ENCODE peak calls at places on chromosomes 7 and 10, in nine cellular contexts. V is adrenal gland; Z is breast epithelium; T is heart left ventricle; H is esophagus muscularis mucosa; L is cardiac muscle cell; O is PC-3; U is effector memory CD4-positive, alpha-beta T cell; X is hepatocyte. Q is an unnamed sample. For H3K27me3, the result is how much of the 10 kb centered on the place peaks cover.

GRCh38 chr10:23439452-23439919 is 611 bp downstream of the OTUD1 start:
- DNase-seq in V (no peak), Z (no peak), T (no peak), H (no peak), L (peak), O (no peak), U (no peak), X (no peak), Q (no peak)

GRCh38 chr10:117391436-117392205 is 16.4 kb upstream of the PDZD8 start:
- DNase-seq in V (no peak), Z (peak), T (no peak), H (no peak), L (peak), O (no peak), U (no peak), X (peak), Q (peak)

GRCh38 chr7:70602135-70602534 is 529.8 kb upstream of the GALNT17 start:
- DNase-seq in V (no peak), Z (no peak), T (no peak), H (no peak), L (no peak), O (no peak), U (no peak), X (no peak), Q (no peak)

GRCh38 chr7:46559194-46559576 is 638.1 kb upstream of the IGFBP3 start:
- DNase-seq in V (no peak), Z (no peak), T (no peak), H (no peak), L (peak), O (peak), U (no peak), X (no peak), Q (no peak)

GRCh38 chr10:63885159-63885558 is 364.0 kb downstream of the REEP3 start:
- DNase-seq in V (no peak), Z (no peak), T (no peak), H (no peak), L (no peak), O (no peak), U (no peak), X (no peak), Q (no peak)

GRCh38 chr10:3043512-3044368 is 23.6 kb upstream of the PFKP start:
- DNase-seq in V (peak), Z (no peak), T (peak), H (no peak), L (peak), O (peak), U (no peak), X (peak), Q (peak)

GRCh38 chr10:2620827-2621521 is 446.4 kb upstream of the PFKP start:
- DNase-seq in V (no peak), Z (no peak), T (no peak), H (no peak), L (no peak), O (no peak), U (no peak), X (no peak), Q (no peak)

GRCh38 chr7:92697414-92697813 is 107.2 kb upstream of the FAM133B start:
- DNase-seq in V (no peak), Z (no peak), T (no peak), H (no peak), L (no peak), O (no peak), U (no peak), X (no peak), Q (no peak)

GRCh38 chr7:43211276-43211675 is 98.8 kb downstream of the HECW1 start:
- DNase-seq in V (no peak), Z (no peak), T (no peak), H (peak), L (no peak), O (peak), U (no peak), X (no peak), Q (no peak)

GRCh38 chr10:71486465-71487114 is 89.9 kb downstream of the CDH23 start:
- DNase-seq in V (peak), Z (no peak), T (peak), H (no peak), L (peak), O (peak), U (no peak), X (peak), Q (no peak)

GRCh38 chr10:131748831-131749766 is 151.7 kb upstream of the PPP2R2D start:
- DNase-seq in V (no peak), Z (no peak), T (no peak), H (no peak), L (no peak), O (no peak), U (no peak), X (peak), Q (no peak)
- H3K27me3 ChIP-seq in V (under half), Z (under half), T (under half), H (under half), L (under half), O (under half), U (under half), X (under half), Q (under half)

DNA sequence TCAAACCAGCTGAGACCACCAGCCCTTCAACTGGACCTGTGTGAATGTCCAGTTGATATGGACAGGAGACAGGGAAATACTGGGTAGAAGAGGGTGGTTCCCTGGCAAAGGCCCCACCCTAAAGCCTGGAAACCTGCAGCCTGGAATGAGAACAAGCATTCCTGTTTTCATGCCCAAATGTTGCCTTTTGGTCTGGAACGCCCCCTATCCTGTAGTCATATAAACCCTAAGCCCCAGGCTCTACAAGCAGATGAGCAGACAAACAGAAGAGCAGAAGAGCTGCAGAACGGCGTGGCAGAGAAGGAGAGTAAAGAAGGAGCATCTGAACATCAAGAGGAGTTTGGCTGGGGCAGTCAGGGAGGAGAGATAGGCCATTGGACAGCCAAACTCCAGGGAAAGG is 38.4 kb downstream of the SYPL1 start:
- DNase-seq in V (no peak), Z (no peak), T (no peak), H (no peak), L (no peak), O (no peak), U (no peak), X (no peak), Q (no peak)
- H3K27me3 ChIP-seq in V (under half), Z (under half), T (under half), H (under half), L (under half), O (under half), U (under half), X (under half), Q (under half)

DNA sequence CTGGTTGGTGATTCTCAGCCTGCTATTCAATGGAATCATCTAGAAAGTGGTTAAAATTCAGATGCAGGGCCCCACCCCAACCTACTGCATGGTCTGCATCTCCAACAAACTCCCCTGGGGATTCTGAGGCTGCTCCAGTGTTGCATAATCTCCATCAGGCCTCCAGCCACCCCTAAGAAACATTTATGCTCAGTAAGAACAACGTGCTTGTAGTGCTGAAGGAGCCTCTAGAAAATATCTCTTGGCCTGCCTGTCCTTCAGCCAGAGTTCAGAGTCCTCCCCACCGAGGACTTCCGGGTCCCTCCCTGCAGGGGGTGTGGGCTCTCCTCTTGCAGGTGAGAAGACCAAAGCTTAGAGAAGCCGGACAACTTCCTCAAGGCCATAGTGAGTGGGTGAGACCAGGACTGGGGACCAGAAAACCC is 159.8 kb downstream of the SH3PXD2A start:
- DNase-seq in V (no peak), Z (no peak), T (no peak), H (no peak), L (peak), O (no peak), U (no peak), X (no peak), Q (peak)
- H3K27me3 ChIP-seq in V (under half), Z (under half), T (under half), H (under half), L (under half), O (under half), U (under half), X (under half), Q (under half)

DNA sequence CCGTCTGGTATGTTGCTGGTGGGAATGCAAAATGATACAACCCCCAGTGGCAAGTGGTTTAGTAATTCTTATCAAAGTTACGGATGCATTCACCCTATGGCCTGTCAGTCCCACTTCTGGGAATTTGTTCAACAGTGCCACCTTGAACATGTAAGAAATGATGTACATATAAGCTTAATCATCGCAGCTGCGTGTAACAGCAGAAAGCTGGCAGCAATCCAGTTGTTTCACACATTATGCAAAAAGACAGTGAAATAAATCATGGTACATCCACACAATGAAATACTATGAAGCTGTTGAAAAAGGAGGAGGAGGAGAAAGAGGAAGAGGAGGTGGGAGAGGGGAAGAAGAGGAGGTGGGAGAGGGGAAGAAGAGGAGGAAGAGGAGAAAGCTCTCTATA is 76.2 kb upstream of the MYL10 start:
- DNase-seq in V (no peak), Z (no peak), T (no peak), H (no peak), L (peak), O (peak), U (no peak), X (no peak), Q (no peak)
- H3K27me3 ChIP-seq in V (under half), Z (under half), T (under half), H (under half), L (under half), O (under half), U (under half), X (under half), Q (under half)

DNA sequence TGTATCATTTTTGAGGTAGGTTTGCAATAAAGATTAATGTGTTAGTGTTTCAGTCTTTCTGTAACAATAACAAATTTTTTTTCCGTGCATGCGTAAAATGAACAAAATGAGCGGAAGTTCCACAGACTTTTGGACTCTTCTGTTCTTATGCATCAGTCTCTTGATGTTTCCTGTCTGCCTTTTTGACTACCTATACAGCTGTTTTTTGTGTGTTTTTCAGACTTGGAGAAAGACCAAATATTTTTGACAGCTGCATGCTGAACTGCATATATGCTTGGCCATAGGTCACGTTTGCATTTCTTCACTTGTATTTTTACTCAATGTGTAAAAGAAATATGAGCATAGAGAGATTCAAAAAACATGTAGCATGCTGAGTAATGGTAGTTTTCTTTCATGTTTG is 119.3 kb downstream of the BBS9 start:
- DNase-seq in V (no peak), Z (no peak), T (no peak), H (no peak), L (peak), O (no peak), U (no peak), X (no peak), Q (no peak)
- H3K27me3 ChIP-seq in V (under half), Z (under half), T (under half), H (under half), L (under half), O (under half), U (under half), X (under half), Q (under half)

GRCh38 chr7:155144371-155144770 is 74.2 kb downstream of the HTR5A start:
- DNase-seq in V (no peak), Z (no peak), T (no peak), H (peak), L (no peak), O (no peak), U (no peak), X (no peak), Q (no peak)
- H3K27me3 ChIP-seq in V (under half), Z (under half), T (under half), H (under half), L (under half), O (half or more), U (under half), X (under half), Q (under half)

DNA sequence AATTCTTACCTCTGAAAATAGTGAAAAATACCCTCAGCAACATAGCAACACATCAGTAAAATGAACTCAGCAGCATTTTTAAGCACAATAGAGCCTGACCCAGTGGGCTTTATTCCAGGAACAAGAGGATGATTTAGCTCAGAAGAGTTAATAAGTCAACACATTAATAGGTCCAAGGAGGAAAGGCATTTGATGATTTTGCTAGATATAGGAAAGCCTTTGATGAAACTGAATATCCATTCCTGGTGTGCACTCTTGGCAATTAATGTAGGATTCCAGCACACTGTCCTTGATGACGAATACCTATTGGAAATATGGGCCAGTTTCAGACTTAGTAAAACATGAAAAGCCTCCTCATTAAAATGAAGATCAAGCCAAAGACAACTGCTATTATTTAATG is 42.5 kb downstream of the RASGEF1A start:
- DNase-seq in V (peak), Z (no peak), T (no peak), H (no peak), L (no peak), O (peak), U (no peak), X (no peak), Q (no peak)
- H3K27me3 ChIP-seq in V (under half), Z (under half), T (under half), H (under half), L (half or more), O (under half), U (under half), X (under half), Q (under half)

Q was measured in lung.